ENCODE peak calls at places on chromosomes 4 and X, in seven cellular contexts. O is HEK293T, Z is ELR, P is GM10248, K is upper lobe of right lung, E is nephron progenitor cell, L is KG1. S is an unnamed sample.

GRCh38 chrX:115460565-115460888 is 100.4 kb upstream of the PLS3 start:
- DNase-seq in E (no peak), P (no peak), L (no peak), O (no peak), K (no peak), Z (no peak), S (no peak)

GRCh38 chr4:41418444-41418843 is 119.5 kb upstream of the LIMCH1 start:
- DNase-seq in K (no peak), O (no peak), P (no peak), L (no peak), Z (peak), E (no peak), S (peak)

GRCh38 chr4:183450108-183450507 is 5.7 kb downstream of the CDKN2AIP start:
- DNase-seq in E (no peak), K (no peak), P (no peak), O (no peak), L (no peak), Z (no peak), S (no peak)

GRCh38 chr4:7703669-7704068 is 236.0 kb downstream of the AFAP1 start:
- DNase-seq in L (no peak), E (no peak), K (no peak), P (no peak), O (no peak), Z (no peak), S (no peak)

GRCh38 chr4:8320386-8320750 is 50.8 kb downstream of the HTRA3 start:
- DNase-seq in K (peak), Z (no peak), P (no peak), L (no peak), O (no peak), E (no peak), S (no peak)

GRCh38 chr4:11532138-11532537 is 103.4 kb upstream of the HS3ST1 start:
- DNase-seq in K (no peak), L (no peak), E (no peak), O (no peak), Z (no peak), P (no peak), S (no peak)

GRCh38 chr4:110249687-110250387 is 51.4 kb upstream of the ELOVL6 start:
- DNase-seq in P (no peak), Z (no peak), E (no peak), L (no peak), K (no peak), O (no peak), S (no peak)

GRCh38 chrX:153582896-153583295 is 16.0 kb downstream of the CCNQ start:
- DNase-seq in O (no peak), E (peak), L (peak), K (no peak), Z (peak), P (peak), S (peak)

GRCh38 chr4:39609454-39609911 is 29.2 kb downstream of the SMIM14 start:
- DNase-seq in Z (no peak), P (peak), K (no peak), E (no peak), O (no peak), L (no peak), S (no peak)

GRCh38 chr4:55124337-55125076 is 888 bp downstream of the KDR start:
- DNase-seq in L (no peak), Z (no peak), E (peak), K (peak), P (no peak), O (no peak), S (no peak)

GRCh38 chr4:112284662-112285411 is 867 bp downstream of the TIFA start:
- DNase-seq in L (no peak), O (no peak), Z (peak), E (peak), P (no peak), K (no peak), S (peak)

GRCh38 chrX:77788050-77788449 is 2.0 kb upstream of the ATRX start:
- DNase-seq in Z (peak), E (no peak), P (no peak), K (no peak), L (peak), O (no peak), S (peak)

GRCh38 chr4:95625020-95625419 is 76.2 kb upstream of the UNC5C start:
- DNase-seq in O (no peak), K (no peak), Z (no peak), E (no peak), P (no peak), L (no peak), S (no peak)

GRCh38 chrX:31060013-31060412 is 11.8 kb downstream of the FTHL17 start:
- DNase-seq in E (no peak), K (no peak), L (no peak), O (no peak), P (no peak), Z (no peak), S (no peak)

GRCh38 chr4:40241936-40242590 is 45.2 kb downstream of the RHOH start:
- DNase-seq in L (no peak), O (no peak), K (no peak), E (no peak), P (no peak), Z (no peak), S (no peak)

GRCh38 chr4:95318483-95318882 is 230.3 kb downstream of the UNC5C start:
- DNase-seq in E (no peak), L (no peak), Z (no peak), P (no peak), O (no peak), K (no peak), S (no peak)

GRCh38 chrX:50327235-50327634 is 122.7 kb downstream of the CCNB3 start:
- DNase-seq in Z (no peak), L (no peak), O (no peak), E (no peak), K (no peak), P (no peak), S (no peak)

GRCh38 chr4:78684196-78685079 is 91.7 kb upstream of the BMP2K start:
- DNase-seq in O (no peak), Z (peak), P (no peak), L (no peak), E (no peak), K (no peak), S (no peak)

GRCh38 chr4:48557478-48557877 is 67.4 kb downstream of the ZAR1 start:
- DNase-seq in Z (peak), O (no peak), L (no peak), P (no peak), E (no peak), K (no peak), S (no peak)

GRCh38 chr4:122500852-122501501 is 44.5 kb upstream of the IL2 start:
- DNase-seq in P (no peak), Z (no peak), L (no peak), E (no peak), O (no peak), K (no peak), S (no peak)

GRCh38 chr4:119715490-119716445 is 87.2 kb upstream of the PDE5A start:
- DNase-seq in P (no peak), O (no peak), L (no peak), E (no peak), Z (no peak), K (no peak), S (no peak)

GRCh38 chr4:86967798-86968197 is 33.0 kb downstream of the AFF1 start:
- DNase-seq in K (no peak), E (no peak), O (no peak), L (no peak), Z (no peak), P (no peak), S (no peak)

GRCh38 chr4:73704314-73705055 is 35.9 kb upstream of the CXCL8 start:
- DNase-seq in Z (peak), E (no peak), P (no peak), O (no peak), L (peak), K (no peak), S (peak)

GRCh38 chrX:39442332-39442731 is 641.1 kb downstream of the MID1IP1 start:
- DNase-seq in O (no peak), K (no peak), Z (no peak), E (no peak), P (no peak), L (no peak), S (no peak)